ENCODE peak calls at places on chromosomes 7 and 10, in six cellular contexts. M is mammary epithelial cell, O is colonic mucosa, H is fibroblast of lung, B is neural progenitor cell, J is PC-3. U is an unnamed sample.

GRCh38 chr10:132187421-132188138 is 832 bp downstream of the DPYSL4 start:
- DNase-seq in M (no peak), J (no peak), O (no peak), H (no peak), B (peak), U (no peak)

GRCh38 chr7:102045681-102046372 is 228.4 kb downstream of the CUX1 start:
- DNase-seq in H (no peak), M (no peak), B (no peak), J (no peak), O (no peak), U (no peak)

GRCh38 chr7:47453093-47454056 is 128.5 kb downstream of the TNS3 start:
- DNase-seq in J (peak), M (peak), B (no peak), H (peak), O (no peak), U (peak)

GRCh38 chr10:24721254-24722106 is 2.2 kb downstream of the ARHGAP21 start:
- DNase-seq in M (peak), J (peak), O (peak), H (no peak), B (peak), U (no peak)

GRCh38 chr7:55366461-55367138 is 1.5 kb downstream of the LANCL2 start:
- DNase-seq in B (peak), J (peak), M (no peak), H (no peak), O (peak), U (no peak)

GRCh38 chr10:25061711-25062455 is 45.5 kb downstream of the THNSL1 start:
- DNase-seq in H (no peak), B (no peak), O (no peak), M (peak), J (peak), U (peak)

GRCh38 chr7:48004023-48004422 is 24.6 kb upstream of the HUS1 start:
- DNase-seq in M (no peak), O (no peak), J (no peak), H (no peak), B (no peak), U (no peak)

GRCh38 chr10:14507156-14507555 is 176.4 kb upstream of the FRMD4A start:
- DNase-seq in H (no peak), M (no peak), O (no peak), B (no peak), J (no peak), U (no peak)

GRCh38 chr10:49737474-49738201 is 24.5 kb downstream of the OGDHL start:
- DNase-seq in J (peak), M (no peak), B (no peak), H (no peak), O (peak), U (no peak)

GRCh38 chr7:106660862-106661720 is at the start of gene CCDC71L:
- DNase-seq in J (peak), O (peak), M (peak), B (peak), H (peak), U (peak)

GRCh38 chr10:99331207-99331803 is 2.1 kb downstream of the CNNM1 start:
- DNase-seq in M (no peak), O (no peak), H (peak), J (peak), B (peak), U (no peak)

GRCh38 chr7:151063212-151063561 is 3.8 kb downstream of the SLC4A2 start:
- DNase-seq in H (peak), J (peak), M (peak), B (no peak), O (peak), U (peak)

GRCh38 chr7:21261627-21262564 is 166.0 kb upstream of the SP4 start:
- DNase-seq in B (peak), J (peak), H (peak), M (peak), O (peak), U (peak)

GRCh38 chr7:48755061-48755555 is 169.2 kb upstream of the CDC14C start:
- DNase-seq in B (no peak), M (no peak), J (no peak), H (no peak), O (no peak), U (no peak)

GRCh38 chr7:33874943-33875342 is 30.4 kb upstream of the BMPER start:
- DNase-seq in O (no peak), H (peak), B (no peak), M (no peak), J (peak), U (peak)

GRCh38 chr7:106222545-106222944 is 62.2 kb downstream of the NAMPT start:
- DNase-seq in H (no peak), B (no peak), O (no peak), M (no peak), J (no peak), U (no peak)

GRCh38 chr7:16062269-16062668 is 359.1 kb downstream of the CRPPA start:
- DNase-seq in O (no peak), B (no peak), M (peak), H (peak), J (peak), U (peak)

GRCh38 chr10:104277785-104278184 is 8.8 kb downstream of the GSTO2 start:
- DNase-seq in M (no peak), J (peak), H (no peak), B (no peak), O (peak), U (no peak)

GRCh38 chr10:44702531-44702930 is 208.6 kb upstream of the TMEM72 start:
- DNase-seq in J (peak), M (no peak), B (no peak), H (no peak), O (no peak), U (no peak)

GRCh38 chr10:75717126-75717916 is 285.9 kb downstream of the LRMDA start:
- DNase-seq in M (no peak), O (no peak), H (peak), B (no peak), J (peak), U (no peak)

GRCh38 chr10:86339226-86339865 is 27.2 kb downstream of the GRID1 start:
- DNase-seq in O (no peak), M (no peak), J (no peak), H (no peak), B (no peak), U (no peak)

GRCh38 chr7:76142861-76143260 is 58.8 kb upstream of the SRRM3 start:
- DNase-seq in O (no peak), J (no peak), B (no peak), H (no peak), M (no peak), U (no peak)

GRCh38 chr7:108094375-108094774 is 35.8 kb downstream of the LAMB4 start:
- DNase-seq in J (no peak), M (no peak), H (peak), B (no peak), O (no peak), U (peak)

GRCh38 chr7:128247640-128248194 is 6.6 kb downstream of the LEP start:
- DNase-seq in B (no peak), O (no peak), J (peak), H (peak), M (peak), U (peak)

GRCh38 chr7:15891151-15891842 is 204.8 kb upstream of the MEOX2 start:
- DNase-seq in M (no peak), B (no peak), J (peak), O (no peak), H (no peak), U (peak)

GRCh38 chr10:50625663-50626062 is 1.9 kb upstream of the SGMS1 start:
- DNase-seq in M (no peak), J (no peak), O (peak), B (peak), H (peak), U (no peak)

GRCh38 chr10:126197036-126197543 is 191.2 kb downstream of the ADAM12 start:
- DNase-seq in J (no peak), O (no peak), B (no peak), M (no peak), H (no peak), U (no peak)
- H3K4me3 ChIP-seq in J (no peak), O (no peak), B (no peak), M (no peak), H (no peak), U (no peak)

GRCh38 chr7:90719159-90719558 is 123.0 kb downstream of the CDK14 start:
- DNase-seq in B (no peak), H (no peak), M (no peak), J (no peak), O (no peak), U (no peak)

GRCh38 chr7:90715067-90715466 is 118.9 kb downstream of the CDK14 start:
- DNase-seq in J (no peak), B (no peak), O (no peak), M (no peak), H (no peak), U (no peak)

GRCh38 chr7:90720970-90721768 is 125.0 kb downstream of the CDK14 start:
- DNase-seq in H (peak), M (peak), J (no peak), O (peak), B (no peak), U (peak)

GRCh38 chr7:90713628-90714027 is 117.5 kb downstream of the CDK14 start:
- DNase-seq in J (no peak), H (no peak), B (no peak), M (no peak), O (no peak), U (no peak)

DNA sequence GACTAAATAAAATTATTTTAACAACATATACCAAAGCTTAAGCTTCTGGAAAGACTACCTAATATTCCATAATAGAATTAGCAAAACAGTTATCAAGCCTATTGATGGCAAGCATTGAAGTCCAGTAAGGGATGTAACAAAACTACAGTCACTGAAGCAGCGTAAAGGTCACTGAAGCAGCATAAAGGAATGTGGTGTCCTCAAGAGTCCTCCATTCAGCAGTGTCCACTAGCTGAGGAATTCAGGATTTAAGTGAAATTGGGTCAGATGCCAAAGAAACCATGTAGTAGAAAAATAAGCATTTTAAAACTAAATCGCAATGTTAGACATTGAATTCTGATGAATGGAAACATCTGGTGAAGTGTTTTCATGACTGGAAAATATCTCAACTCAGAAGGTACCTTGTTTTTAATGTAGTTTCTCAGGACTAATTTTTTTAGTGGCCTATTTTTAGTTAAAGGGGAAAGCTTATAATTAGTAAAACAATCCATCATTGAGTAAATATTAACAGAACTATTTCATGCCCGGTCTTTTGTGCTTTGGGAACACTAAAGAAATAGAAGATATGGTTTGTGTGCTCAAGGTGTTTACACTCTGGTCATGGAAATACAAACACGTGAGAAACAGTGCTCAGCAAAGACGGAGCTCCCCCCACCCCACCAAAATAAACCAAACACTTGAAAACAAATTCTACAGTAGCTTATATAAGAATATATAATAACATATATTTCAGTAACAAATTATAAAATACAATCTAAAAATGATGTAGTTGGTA is 121.4 kb downstream of the CDK14 start:
- DNase-seq in B (peak), M (no peak), J (no peak), H (peak), O (no peak), U (peak)
- H3K9ac ChIP-seq in B (no peak), M (no peak), J (no peak), H (no peak), O (no peak), U (no peak)

GRCh38 chr10:11163990-11164805 is 146.5 kb downstream of the CELF2 start:
- DNase-seq in H (no peak), B (peak), O (no peak), J (no peak), M (no peak), U (no peak)
- H3K4me3 ChIP-seq in H (peak), B (peak), O (peak), J (no peak), M (no peak), U (peak)

GRCh38 chr10:12063483-12063818 is 5.3 kb upstream of the DHTKD1 start:
- DNase-seq in H (no peak), B (no peak), M (no peak), O (no peak), J (no peak), U (no peak)

GRCh38 chr10:12062754-12063482 is 5.8 kb upstream of the DHTKD1 start:
- DNase-seq in O (no peak), M (no peak), J (no peak), H (no peak), B (no peak), U (no peak)

GRCh38 chr10:12067336-12067735 is 1.4 kb upstream of the DHTKD1 start:
- DNase-seq in M (peak), H (peak), O (no peak), J (peak), B (no peak), U (peak)

GRCh38 chr10:12073526-12073925 is 4.8 kb downstream of the DHTKD1 start:
- DNase-seq in J (no peak), B (no peak), H (no peak), O (no peak), M (no peak), U (no peak)

GRCh38 chr10:12068467-12069269 is at the start of gene DHTKD1:
- DNase-seq in O (peak), J (peak), B (peak), H (peak), M (peak), U (peak)
- H3K9ac ChIP-seq in O (peak), J (peak), B (peak), H (peak), M (peak), U (peak)

DNA sequence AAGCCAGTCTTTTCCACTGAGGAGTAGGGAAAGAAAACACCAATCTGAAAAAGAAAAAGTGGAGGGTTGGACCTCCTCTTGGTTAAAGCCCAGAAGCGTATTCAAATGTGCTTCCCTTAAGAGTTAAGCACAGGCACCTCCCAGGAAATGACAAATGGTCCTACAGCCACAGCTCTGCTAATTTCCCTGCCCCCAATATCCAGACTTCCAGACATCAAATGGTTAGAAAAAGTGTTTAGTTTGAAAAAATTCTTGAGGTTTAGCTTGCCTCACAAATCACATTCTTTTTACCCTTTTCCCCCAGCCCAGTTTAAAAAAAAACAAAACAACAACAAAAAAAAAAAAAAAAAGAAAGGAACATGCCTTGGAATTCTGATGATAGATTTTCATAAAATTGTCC is 19.0 kb upstream of the COL1A2 start:
- DNase-seq in O (no peak), H (peak), B (no peak), J (no peak), M (peak), U (peak)
- H3K4me3 ChIP-seq in O (no peak), H (peak), B (peak), J (no peak), M (no peak), U (peak)

GRCh38 chr10:28685717-28686116 is 8.4 kb downstream of the BAMBI start:
- DNase-seq in M (no peak), J (no peak), B (no peak), H (no peak), O (no peak), U (no peak)
- H3K9ac ChIP-seq in M (no peak), J (no peak), B (no peak), H (no peak), O (no peak), U (no peak)

GRCh38 chr7:157576415-157576814 is 239.6 kb downstream of the DNAJB6 start:
- DNase-seq in J (no peak), B (no peak), H (no peak), O (peak), M (no peak), U (no peak)
- H3K4me3 ChIP-seq in J (no peak), B (no peak), H (no peak), O (no peak), M (no peak), U (no peak)